ENCODE peak calls at places on chromosomes 12 and 14, in six cellular contexts. F, I, H, T, N and E are unnamed samples.

GRCh38 chr14:22518073-22518472 is 71.0 kb downstream of the DAD1 start:
- DNase-seq in H (no peak), T (no peak), N (no peak), F (no peak), I (no peak), E (no peak)

GRCh38 chr14:92880851-92881250 is 42.1 kb upstream of the CHGA start:
- DNase-seq in I (no peak), N (no peak), H (no peak), T (no peak), F (peak), E (peak)

GRCh38 chr14:61254803-61255526 is 26.2 kb downstream of the TMEM30B start:
- DNase-seq in N (no peak), F (no peak), T (no peak), H (no peak), I (no peak), E (no peak)

GRCh38 chr14:38824691-38825090 is 278.3 kb downstream of the SEC23A start:
- DNase-seq in T (no peak), I (no peak), H (no peak), F (no peak), N (no peak), E (no peak)

GRCh38 chr14:64717870-64718269 is 13.6 kb downstream of the PLEKHG3 start:
- DNase-seq in N (no peak), I (no peak), H (no peak), F (no peak), T (no peak), E (no peak)

GRCh38 chr14:64502476-64503183 is 1.0 kb downstream of the ZBTB25 start:
- DNase-seq in T (no peak), I (no peak), N (no peak), F (no peak), H (no peak), E (peak)

GRCh38 chr12:121798807-121799174 is 5.0 kb upstream of the SETD1B start:
- DNase-seq in H (no peak), N (no peak), F (no peak), T (no peak), I (no peak), E (peak)

GRCh38 chr12:1507308-1507707 is 87.1 kb downstream of the FBXL14 start:
- DNase-seq in T (no peak), H (no peak), N (no peak), F (no peak), I (no peak), E (no peak)

GRCh38 chr12:120474092-120474960 is 4.8 kb upstream of the SRSF9 start:
- DNase-seq in F (no peak), N (no peak), I (no peak), H (no peak), T (no peak), E (peak)

GRCh38 chr14:53872551-53873188 is 84.0 kb downstream of the BMP4 start:
- DNase-seq in T (no peak), F (no peak), H (no peak), I (no peak), N (no peak), E (no peak)

GRCh38 chr12:91685917-91686316 is 459.7 kb downstream of the BTG1 start:
- DNase-seq in F (no peak), N (no peak), H (no peak), I (no peak), T (no peak), E (peak)

GRCh38 chr14:35352274-35353233 is 52.0 kb downstream of the NFKBIA start:
- DNase-seq in I (no peak), F (no peak), N (no peak), H (no peak), T (no peak), E (no peak)

GRCh38 chr12:121214855-121215745 is 5.2 kb downstream of the P2RX4 start:
- DNase-seq in N (no peak), F (peak), T (peak), I (no peak), H (no peak), E (peak)

GRCh38 chr12:124994435-124994975 is 1.1 kb downstream of the BRI3BP start:
- DNase-seq in N (no peak), F (no peak), H (peak), T (no peak), I (no peak), E (peak)

GRCh38 chr14:22791302-22791701 is 23.9 kb downstream of the SLC7A7 start:
- DNase-seq in T (no peak), I (no peak), N (no peak), H (no peak), F (peak), E (peak)

GRCh38 chr12:12735301-12735700 is 18.1 kb downstream of the CDKN1B start:
- DNase-seq in H (no peak), T (no peak), N (no peak), I (no peak), F (no peak), E (peak)

GRCh38 chr14:100065161-100065871 is at the start of gene EVL:
- DNase-seq in T (no peak), I (no peak), N (no peak), F (no peak), H (peak), E (no peak)

GRCh38 chr14:104821971-104822608 is 21.2 kb downstream of the ZBTB42 start:
- DNase-seq in I (no peak), T (no peak), H (no peak), N (no peak), F (no peak), E (no peak)

GRCh38 chr12:121789233-121789781 is 4.2 kb downstream of the RHOF start:
- DNase-seq in F (no peak), H (no peak), N (no peak), T (no peak), I (no peak), E (no peak)

GRCh38 chr12:92912052-92912451 is 17.0 kb downstream of the EEA1 start:
- DNase-seq in I (no peak), N (no peak), F (peak), T (no peak), H (no peak), E (no peak)

GRCh38 chr12:100826323-100826722 is 31.7 kb downstream of the ANO4 start:
- DNase-seq in T (no peak), N (no peak), I (no peak), F (no peak), H (no peak), E (peak)